ENCODE peak calls at places on chromosome X, in five cellular contexts. One of them, this sample, is unnamed.
A peak's percentile ranks its signal among the peaks of the same experiment; 100 is the strongest.

GRCh38 chrX:139560221-139560620 is 29.7 kb downstream of the F9 start:
- DNase-seq in WTC11: no peak
- DNase-seq in GM12878: no peak
- DNase-seq in K562: no peak
- DNase-seq in HCT116: no peak
- DNase-seq in this sample: no peak

GRCh38 chrX:140503714-140504351 is 1.0 kb downstream of the SOX3 start:
- DNase-seq in WTC11: peak; percentile 40
- DNase-seq in GM12878: no peak
- DNase-seq in K562: no peak
- DNase-seq in HCT116: no peak
- DNase-seq in this sample: peak; percentile 37

GRCh38 chrX:131068945-131069719 is 11.0 kb downstream of the ARHGAP36 start:
- DNase-seq in WTC11: peak; percentile 83
- DNase-seq in GM12878: no peak
- DNase-seq in K562: peak; percentile 57
- DNase-seq in HCT116: peak; percentile 19
- DNase-seq in this sample: peak; percentile 86

GRCh38 chrX:123217077-123217476 is 33.0 kb downstream of the GRIA3 start:
- DNase-seq in WTC11: no peak
- DNase-seq in GM12878: no peak
- DNase-seq in K562: peak; percentile 83
- DNase-seq in HCT116: no peak
- DNase-seq in this sample: no peak

GRCh38 chrX:47807548-47807947 is 29.2 kb upstream of the ZNF81 start:
- DNase-seq in WTC11: peak; percentile 24
- DNase-seq in GM12878: no peak
- DNase-seq in K562: no peak
- DNase-seq in HCT116: no peak
- DNase-seq in this sample: no peak

GRCh38 chrX:101398694-101399093 is 7.9 kb downstream of the RPL36A start:
- DNase-seq in WTC11: no peak
- DNase-seq in GM12878: no peak
- DNase-seq in K562: no peak
- DNase-seq in HCT116: no peak
- DNase-seq in this sample: no peak

GRCh38 chrX:13754765-13755164 is 20.2 kb downstream of the OFD1 start:
- DNase-seq in WTC11: no peak
- DNase-seq in GM12878: no peak
- DNase-seq in K562: no peak
- DNase-seq in HCT116: no peak
- DNase-seq in this sample: no peak

GRCh38 chrX:104854790-104855340 is 288.9 kb downstream of the IL1RAPL2 start:
- DNase-seq in WTC11: no peak
- DNase-seq in GM12878: no peak
- DNase-seq in K562: no peak
- DNase-seq in HCT116: no peak
- DNase-seq in this sample: no peak

GRCh38 chrX:151396827-151397740 is at the start of gene VMA21:
- DNase-seq in WTC11: peak; percentile 61
- DNase-seq in GM12878: peak; percentile 9
- DNase-seq in K562: peak; percentile 89
- DNase-seq in HCT116: peak; percentile 7
- DNase-seq in this sample: peak; percentile 86

GRCh38 chrX:153924149-153924861 is 1.8 kb downstream of the ARHGAP4 start:
- DNase-seq in WTC11: no peak
- DNase-seq in GM12878: no peak
- DNase-seq in K562: peak; percentile 72
- DNase-seq in HCT116: no peak
- DNase-seq in this sample: peak; percentile 60

GRCh38 chrX:129737921-129738320 is 858 bp upstream of the XPNPEP2 start:
- DNase-seq in WTC11: no peak
- DNase-seq in GM12878: no peak
- DNase-seq in K562: no peak
- DNase-seq in HCT116: no peak
- DNase-seq in this sample: no peak

GRCh38 chrX:48531359-48531954 is 8.1 kb upstream of the TBC1D25 start:
- DNase-seq in WTC11: no peak
- DNase-seq in GM12878: no peak
- DNase-seq in K562: peak; percentile 75
- DNase-seq in HCT116: no peak
- DNase-seq in this sample: no peak

GRCh38 chrX:42247241-42247640 is 323.9 kb upstream of the CASK start:
- DNase-seq in WTC11: no peak
- DNase-seq in GM12878: no peak
- DNase-seq in K562: no peak
- DNase-seq in HCT116: no peak
- DNase-seq in this sample: no peak

GRCh38 chrX:96771500-96771899 is 86.9 kb downstream of the DIAPH2 start:
- DNase-seq in WTC11: no peak
- DNase-seq in GM12878: no peak
- DNase-seq in K562: no peak
- DNase-seq in HCT116: no peak
- DNase-seq in this sample: no peak

GRCh38 chrX:96774116-96774515 is 89.5 kb downstream of the DIAPH2 start:
- DNase-seq in WTC11: no peak
- DNase-seq in GM12878: no peak
- DNase-seq in K562: no peak
- DNase-seq in HCT116: no peak
- DNase-seq in this sample: no peak

GRCh38 chrX:96764864-96765263 is 80.2 kb downstream of the DIAPH2 start:
- DNase-seq in WTC11: no peak
- DNase-seq in GM12878: no peak
- DNase-seq in K562: no peak
- DNase-seq in HCT116: no peak
- DNase-seq in this sample: no peak

GRCh38 chrX:96770315-96770714 is 85.7 kb downstream of the DIAPH2 start:
- DNase-seq in WTC11: no peak
- DNase-seq in GM12878: no peak
- DNase-seq in K562: peak; percentile 1
- DNase-seq in HCT116: no peak
- DNase-seq in this sample: peak; percentile 11
- TF ChIP-seq SP1 in WTC11: no peak
- TF ChIP-seq SP1 in GM12878: no peak
- TF ChIP-seq SP1 in K562: no peak
- TF ChIP-seq SP1 in HCT116: no peak
- TF ChIP-seq SP1 in this sample: no peak

DNA sequence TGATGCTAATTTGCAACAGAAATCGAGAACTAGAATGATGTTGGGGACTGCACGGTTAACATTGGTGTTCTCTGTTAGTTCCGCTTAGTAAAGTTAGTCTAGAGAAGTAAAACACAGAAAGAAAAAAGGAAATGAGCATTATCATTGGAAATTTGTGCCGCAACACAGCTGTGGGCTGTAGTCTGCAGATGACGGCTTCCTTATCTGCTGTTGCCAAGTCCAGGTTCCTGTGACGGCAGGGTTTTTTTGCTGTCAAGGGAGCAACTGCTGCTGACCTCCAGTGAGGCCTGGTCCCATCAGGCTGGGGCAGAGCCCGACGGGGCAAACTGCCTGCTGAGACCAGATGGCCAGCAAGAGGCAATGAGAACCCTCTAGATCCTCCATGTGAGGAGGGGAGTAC is 38.9 kb upstream of the PHEX start:
- DNase-seq in WTC11: no peak
- DNase-seq in GM12878: peak; percentile 30
- DNase-seq in K562: peak; percentile 60
- DNase-seq in HCT116: no peak
- DNase-seq in this sample: no peak
- TF ChIP-seq SP1 in WTC11: no peak
- TF ChIP-seq SP1 in GM12878: no peak
- TF ChIP-seq SP1 in K562: no peak
- TF ChIP-seq SP1 in HCT116: no peak
- TF ChIP-seq SP1 in this sample: no peak

GRCh38 chrX:39396358-39396995 is 595.2 kb downstream of the MID1IP1 start:
- DNase-seq in WTC11: no peak
- DNase-seq in GM12878: no peak
- DNase-seq in K562: no peak
- DNase-seq in HCT116: no peak
- DNase-seq in this sample: no peak
- TF ChIP-seq SP1 in WTC11: no peak
- TF ChIP-seq SP1 in GM12878: no peak
- TF ChIP-seq SP1 in K562: no peak
- TF ChIP-seq SP1 in HCT116: no peak
- TF ChIP-seq SP1 in this sample: no peak

DNA sequence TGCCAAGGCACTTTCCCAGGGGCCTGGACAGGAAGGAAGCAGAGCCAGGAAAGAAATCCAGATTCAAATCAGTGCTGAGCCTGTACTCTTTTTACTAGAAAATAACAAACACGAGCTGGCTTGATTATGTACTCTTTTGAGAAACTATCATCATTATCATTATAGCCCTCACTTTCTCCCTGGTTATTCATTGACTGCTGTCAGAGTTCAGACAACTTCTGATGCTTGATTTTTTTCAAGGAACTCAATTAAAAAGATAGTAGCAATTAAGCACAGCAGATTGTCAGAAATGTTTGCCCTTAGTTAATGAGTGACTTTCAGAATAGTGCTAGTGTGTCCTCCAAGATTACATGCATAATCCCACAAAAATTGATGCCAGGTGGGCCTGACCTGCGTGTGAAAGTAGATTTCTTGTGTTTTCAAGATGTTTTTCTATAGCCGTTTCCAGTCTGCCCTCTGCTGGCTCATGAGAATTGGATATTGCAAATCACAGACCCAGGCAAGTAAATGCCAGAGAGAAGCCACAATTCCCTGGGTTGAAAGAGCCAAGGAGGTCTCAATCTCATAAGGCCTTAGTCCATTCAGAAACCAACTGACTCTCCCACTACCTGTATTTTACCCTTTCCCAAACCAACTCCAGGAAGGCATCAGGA is 14.3 kb upstream of the PNPLA4 start:
- DNase-seq in WTC11: peak; percentile 9
- DNase-seq in GM12878: no peak
- DNase-seq in K562: no peak
- DNase-seq in HCT116: no peak
- DNase-seq in this sample: no peak
- TF ChIP-seq SP1 in WTC11: no peak
- TF ChIP-seq SP1 in GM12878: no peak
- TF ChIP-seq SP1 in K562: no peak
- TF ChIP-seq SP1 in HCT116: no peak
- TF ChIP-seq SP1 in this sample: no peak

GRCh38 chrX:142661696-142662095 is 364.0 kb upstream of the SPANXN4 start:
- DNase-seq in WTC11: no peak
- DNase-seq in GM12878: no peak
- DNase-seq in K562: no peak
- DNase-seq in HCT116: no peak
- DNase-seq in this sample: no peak

DNA sequence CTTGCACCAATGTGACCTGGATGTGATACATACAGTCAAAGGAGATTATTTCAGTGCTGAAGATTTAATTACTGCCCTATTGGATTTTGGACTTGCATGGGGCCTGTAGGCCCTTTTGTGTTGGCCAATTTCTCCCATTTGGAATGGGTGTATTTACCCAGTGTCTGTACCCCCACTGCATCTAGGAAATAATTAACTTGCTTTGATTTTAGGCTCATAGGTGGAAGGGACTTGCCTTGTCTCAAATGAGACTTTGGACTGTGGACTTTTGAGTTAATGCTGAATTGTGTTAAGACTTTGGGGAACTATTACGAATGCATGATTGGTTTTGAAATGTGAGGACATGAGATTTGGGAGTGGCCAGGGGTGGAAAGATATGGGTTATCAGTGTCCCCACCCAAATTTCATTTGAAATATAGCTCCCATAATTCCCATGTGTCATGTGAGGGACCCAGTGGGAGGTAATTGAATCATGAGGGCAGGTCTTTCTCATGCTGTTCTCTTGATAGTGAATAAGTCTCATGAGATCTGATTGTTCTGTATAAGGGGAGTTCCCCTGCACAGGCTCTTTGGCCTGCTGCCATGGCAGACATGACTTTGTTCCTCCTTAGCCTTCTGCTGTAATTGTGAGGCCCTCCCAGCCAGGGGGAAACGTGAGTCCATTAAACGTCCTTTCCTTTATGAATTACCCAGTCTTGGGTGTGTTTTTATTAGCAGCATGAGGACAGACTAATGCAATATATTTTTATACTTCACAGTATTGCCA is 362.2 kb upstream of the SPANXN4 start:
- DNase-seq in WTC11: no peak
- DNase-seq in GM12878: no peak
- DNase-seq in K562: no peak
- DNase-seq in HCT116: no peak
- DNase-seq in this sample: no peak
- TF ChIP-seq SP1 in WTC11: no peak
- TF ChIP-seq SP1 in GM12878: no peak
- TF ChIP-seq SP1 in K562: no peak
- TF ChIP-seq SP1 in HCT116: no peak
- TF ChIP-seq SP1 in this sample: no peak

DNA sequence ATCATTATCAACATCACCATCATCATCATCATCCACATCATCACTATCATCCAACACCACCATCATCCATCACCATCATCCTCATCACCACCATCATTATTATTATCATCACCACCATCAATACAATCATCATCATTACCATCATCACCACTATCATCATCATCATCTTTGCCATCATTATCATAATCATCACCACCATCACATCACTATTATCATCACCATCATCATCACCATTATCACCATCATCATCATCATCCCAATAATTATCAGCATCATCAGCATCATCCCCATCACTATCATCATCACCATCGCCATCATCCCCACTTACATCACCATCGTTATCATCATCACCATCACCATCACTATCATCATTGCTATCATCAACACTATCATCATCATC is 1021.9 kb upstream of the PRKX start:
- DNase-seq in WTC11: no peak
- DNase-seq in GM12878: no peak
- DNase-seq in K562: no peak
- DNase-seq in HCT116: no peak
- DNase-seq in this sample: no peak
- TF ChIP-seq SP1 in WTC11: no peak
- TF ChIP-seq SP1 in GM12878: no peak
- TF ChIP-seq SP1 in K562: no peak
- TF ChIP-seq SP1 in HCT116: no peak
- TF ChIP-seq SP1 in this sample: no peak

DNA sequence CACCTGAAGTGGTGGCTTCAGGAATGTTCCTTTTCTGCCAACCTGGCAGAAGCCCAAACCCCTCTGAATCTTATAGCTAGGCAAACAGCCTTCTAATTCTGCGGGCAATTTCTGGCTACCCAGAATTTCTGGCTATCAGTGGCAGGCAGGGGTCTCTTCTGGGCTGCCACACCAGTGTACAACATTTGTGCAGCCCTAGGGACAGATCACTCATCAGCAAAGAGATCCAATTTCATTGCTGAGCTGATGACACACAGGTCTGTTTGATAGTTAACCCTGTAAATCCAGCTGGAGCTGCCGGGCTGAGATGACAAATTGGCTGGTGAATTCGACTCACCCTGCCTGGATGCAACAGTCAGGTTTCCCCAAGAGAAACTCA is 2.4 kb downstream of the MID1 start:
- DNase-seq in WTC11: no peak
- DNase-seq in GM12878: no peak
- DNase-seq in K562: no peak
- DNase-seq in HCT116: no peak
- DNase-seq in this sample: peak; percentile 33
- TF ChIP-seq SP1 in WTC11: no peak
- TF ChIP-seq SP1 in GM12878: no peak
- TF ChIP-seq SP1 in K562: no peak
- TF ChIP-seq SP1 in HCT116: no peak
- TF ChIP-seq SP1 in this sample: no peak